ENCODE peak calls at places on chromosomes 7 and 10, in ten cellular contexts. P is endodermal cell, Q is hepatocyte, G is psoas muscle, T is cardiac muscle cell, M is heart right ventricle, O is Panc1, Y is transverse colon, N is uterus, V is body of pancreas. E is an unnamed sample. For H3K4me1 and H3K9me3, the result is how much of the 10 kb centered on the place peaks cover.

GRCh38 chr10:71766717-71767419 is 6.5 kb downstream of the VSIR start:
- DNase-seq in Q (peak), G (peak), M (peak), Y (peak), O (peak), N (peak), T (no peak), V (peak), P (no peak), E (no peak)

GRCh38 chr7:106367018-106367420 is 82.2 kb upstream of the NAMPT start:
- DNase-seq in Q (no peak), P (peak), V (no peak), T (peak), Y (no peak), G (no peak), M (no peak), O (no peak), N (no peak), E (no peak)

GRCh38 chr10:125840406-125840805 is 17.1 kb downstream of the BCCIP start:
- DNase-seq in M (no peak), Q (no peak), T (no peak), P (no peak), O (no peak), Y (no peak), V (no peak), G (no peak), N (no peak), E (no peak)

GRCh38 chr10:119370972-119371703 is 163.8 kb downstream of the GRK5 start:
- DNase-seq in M (peak), P (no peak), T (no peak), Q (no peak), Y (no peak), O (no peak), G (peak), N (peak), V (no peak), E (no peak)

GRCh38 chr7:27392477-27392876 is 149.9 kb downstream of the EVX1 start:
- DNase-seq in Q (no peak), N (no peak), V (no peak), P (no peak), G (no peak), O (no peak), Y (no peak), T (no peak), M (no peak), E (no peak)

GRCh38 chr10:102674566-102674965 is 30.3 kb downstream of the TRIM8 start:
- DNase-seq in T (no peak), Q (no peak), G (no peak), N (no peak), V (no peak), M (no peak), Y (no peak), O (no peak), P (no peak), E (no peak)

GRCh38 chr10:105971460-105971859 is 1193.0 kb downstream of the SORCS1 start:
- DNase-seq in Y (no peak), T (no peak), O (no peak), M (no peak), V (no peak), P (no peak), N (no peak), Q (no peak), G (no peak), E (no peak)

GRCh38 chr10:42744134-42744701 is 38.4 kb upstream of the BMS1 start:
- DNase-seq in Y (no peak), T (no peak), G (no peak), O (no peak), V (no peak), P (no peak), M (no peak), N (no peak), Q (no peak), E (no peak)

GRCh38 chr10:30063098-30063497 is 3.7 kb upstream of the JCAD start:
- DNase-seq in Y (no peak), T (no peak), O (no peak), G (no peak), V (no peak), M (no peak), P (no peak), N (no peak), Q (no peak), E (no peak)

DNA sequence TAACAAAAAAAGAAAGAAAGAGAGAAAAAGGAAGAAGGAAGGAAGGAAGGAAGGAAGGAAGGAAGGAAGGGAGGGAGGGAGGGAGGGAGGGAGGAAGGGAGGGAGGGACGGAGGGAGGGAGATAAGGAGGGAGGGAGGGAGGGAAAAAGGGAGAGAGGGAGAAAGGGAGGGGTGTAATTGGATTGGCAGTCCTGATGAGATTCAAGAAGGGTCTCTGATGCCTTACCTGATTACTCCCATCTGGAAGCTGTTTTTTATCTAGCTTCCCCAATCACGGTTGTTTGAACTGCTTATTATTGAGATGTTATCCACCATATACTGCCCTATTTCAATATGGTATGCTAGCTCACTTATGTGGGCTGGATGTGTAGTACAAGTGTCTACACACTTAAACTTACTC is 27.3 kb downstream of the GNG11 start:
- DNase-seq in Q (no peak), P (no peak), N (no peak), V (no peak), M (no peak), Y (no peak), O (no peak), T (no peak), G (no peak), E (no peak)
- H3K4me1 ChIP-seq in Q (under half), P (under half), N (under half), V (under half), M (under half), Y (under half), O (under half), T (under half), G (under half), E (under half)

GRCh38 chr10:78211476-78212110 is 177.9 kb downstream of the RPS24 start:
- DNase-seq in T (peak), P (peak), M (no peak), Y (no peak), N (no peak), Q (peak), G (no peak), O (peak), V (peak), E (no peak)
- TF ChIP-seq CTCF in T (peak), P (peak), M (peak), Y (peak), N (peak), Q (peak), G (peak), O (no peak), V (peak), E (no peak)

DNA sequence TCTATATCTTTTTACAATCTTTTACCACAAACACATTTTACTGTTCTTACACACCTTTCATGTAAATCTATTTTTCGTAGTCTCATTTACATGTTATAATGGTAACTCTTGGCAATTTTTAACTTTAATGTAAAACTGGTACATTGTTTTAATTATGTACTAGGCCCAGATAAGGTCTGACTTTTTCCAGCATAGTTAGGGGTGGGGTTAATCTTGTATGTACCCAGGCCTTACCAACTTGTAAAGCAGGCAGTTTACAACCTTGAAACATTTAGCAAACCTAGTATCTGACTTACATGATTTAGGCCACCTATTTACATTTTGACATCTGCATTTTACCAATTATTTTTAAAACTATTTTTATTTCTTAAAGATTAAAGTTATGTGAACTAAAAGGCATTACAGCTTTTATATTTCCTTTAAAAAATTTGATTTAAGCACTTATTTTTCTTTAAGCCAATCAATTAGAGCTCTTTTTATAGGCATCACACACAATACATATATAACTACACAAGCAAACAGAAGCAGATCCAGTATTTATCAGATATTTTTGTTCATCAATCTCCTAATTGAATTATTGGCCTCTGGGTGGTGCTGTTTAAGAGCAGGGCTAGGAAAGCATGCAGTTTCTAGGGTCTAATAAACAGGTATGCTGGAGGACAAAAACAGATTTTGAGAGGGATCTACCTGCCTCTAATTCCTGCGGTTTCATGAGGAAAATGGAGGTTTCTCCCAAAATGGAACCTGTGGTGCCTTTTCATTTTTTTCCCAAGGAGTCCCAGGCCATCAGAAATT is 19.7 kb upstream of the CROT start:
- DNase-seq in M (no peak), N (no peak), Y (no peak), T (no peak), V (no peak), P (no peak), Q (no peak), O (no peak), G (no peak), E (no peak)
- H3K9me3 ChIP-seq in M (half or more), N (under half), Y (under half), T (under half), V (under half), P (half or more), Q (under half), O (under half), G (under half), E (under half)

GRCh38 chr10:112754001-112754411 is 196.0 kb upstream of the TCF7L2 start:
- DNase-seq in P (no peak), V (no peak), Y (no peak), G (no peak), Q (no peak), T (no peak), O (no peak), M (no peak), N (peak), E (no peak)
- H3K4me1 ChIP-seq in P (under half), V (under half), Y (under half), G (under half), Q (under half), T (under half), O (under half), M (under half), N (under half), E (under half)

GRCh38 chr7:129998446-129998845 is 45.7 kb upstream of the UBE2H start:
- DNase-seq in N (no peak), Q (no peak), P (no peak), O (no peak), M (no peak), T (no peak), G (no peak), V (no peak), Y (no peak), E (no peak)

GRCh38 chr7:129993275-129993674 is 40.5 kb upstream of the UBE2H start:
- DNase-seq in P (no peak), Y (no peak), T (no peak), V (no peak), Q (peak), N (no peak), O (no peak), M (no peak), G (no peak), E (no peak)

GRCh38 chr7:129997285-129997684 is 44.5 kb upstream of the UBE2H start:
- DNase-seq in Q (no peak), P (no peak), M (no peak), Y (no peak), N (no peak), G (no peak), V (no peak), O (no peak), T (no peak), E (no peak)
- TF ChIP-seq CTCF in Q (no peak), P (no peak), M (no peak), Y (no peak), N (no peak), G (no peak), V (no peak), O (no peak), T (no peak), E (no peak)

DNA sequence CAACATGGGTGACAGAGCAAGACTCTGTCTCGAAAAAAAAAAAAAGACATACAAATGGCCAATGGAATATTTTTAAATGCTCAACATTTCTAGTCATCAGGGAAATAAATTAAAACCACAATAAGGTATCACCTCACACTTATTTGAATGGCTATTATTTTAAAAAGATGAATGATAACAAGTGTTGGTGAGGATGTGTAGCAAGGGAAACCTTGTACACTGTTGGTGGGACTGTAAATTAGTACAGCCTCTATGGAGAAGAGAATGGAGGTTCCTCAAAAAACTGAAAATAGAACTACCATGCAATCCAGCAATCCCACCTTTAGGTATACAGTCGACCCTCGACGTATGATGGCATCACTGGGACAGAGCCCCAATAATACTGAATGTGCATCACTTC is 65.4 kb upstream of the DIP2C start:
- DNase-seq in O (no peak), M (no peak), P (no peak), Y (no peak), Q (no peak), T (no peak), V (no peak), N (no peak), G (no peak), E (no peak)
- H3K9me3 ChIP-seq in O (under half), M (under half), P (under half), Y (under half), Q (under half), T (under half), V (under half), N (under half), G (under half), E (under half)

DNA sequence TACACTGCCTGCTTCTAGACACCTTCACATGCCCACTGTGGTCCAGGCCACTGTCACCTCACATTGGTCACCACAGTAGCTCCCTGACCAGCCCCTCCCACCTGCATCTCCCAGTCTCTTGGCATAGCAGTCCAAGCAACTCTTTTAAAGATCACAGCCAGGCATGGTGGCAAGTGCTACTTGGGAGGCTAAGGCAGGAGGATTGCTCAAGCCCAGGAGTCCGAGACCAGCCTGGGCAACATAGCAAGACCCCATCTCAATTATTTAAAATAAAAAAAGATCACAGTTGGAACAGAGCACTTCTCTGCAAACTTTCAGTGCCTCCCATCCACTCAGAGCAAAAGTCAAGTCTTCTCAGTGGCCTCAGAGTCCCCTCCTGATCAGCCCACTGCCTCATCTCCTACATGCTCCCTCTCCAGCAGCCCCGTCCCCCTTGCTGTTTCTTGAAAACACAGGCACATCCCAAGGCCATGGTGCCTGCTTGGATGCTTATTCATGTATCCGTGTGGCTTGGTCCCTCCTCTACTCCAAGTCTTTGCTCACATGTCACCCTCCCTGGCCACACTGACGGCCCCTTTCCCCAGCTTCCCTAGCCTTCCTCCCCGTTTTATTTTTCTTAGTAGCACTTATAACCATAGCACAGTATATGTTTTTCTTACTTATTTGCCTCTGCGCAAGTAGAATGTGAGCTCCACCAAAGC is 19.3 kb downstream of the TSPAN15 start:
- DNase-seq in G (no peak), V (no peak), Y (no peak), T (no peak), N (no peak), M (no peak), O (no peak), Q (no peak), P (no peak), E (no peak)
- H3K4me1 ChIP-seq in G (half or more), V (under half), Y (under half), T (half or more), N (under half), M (under half), O (half or more), Q (under half), P (under half), E (under half)

DNA sequence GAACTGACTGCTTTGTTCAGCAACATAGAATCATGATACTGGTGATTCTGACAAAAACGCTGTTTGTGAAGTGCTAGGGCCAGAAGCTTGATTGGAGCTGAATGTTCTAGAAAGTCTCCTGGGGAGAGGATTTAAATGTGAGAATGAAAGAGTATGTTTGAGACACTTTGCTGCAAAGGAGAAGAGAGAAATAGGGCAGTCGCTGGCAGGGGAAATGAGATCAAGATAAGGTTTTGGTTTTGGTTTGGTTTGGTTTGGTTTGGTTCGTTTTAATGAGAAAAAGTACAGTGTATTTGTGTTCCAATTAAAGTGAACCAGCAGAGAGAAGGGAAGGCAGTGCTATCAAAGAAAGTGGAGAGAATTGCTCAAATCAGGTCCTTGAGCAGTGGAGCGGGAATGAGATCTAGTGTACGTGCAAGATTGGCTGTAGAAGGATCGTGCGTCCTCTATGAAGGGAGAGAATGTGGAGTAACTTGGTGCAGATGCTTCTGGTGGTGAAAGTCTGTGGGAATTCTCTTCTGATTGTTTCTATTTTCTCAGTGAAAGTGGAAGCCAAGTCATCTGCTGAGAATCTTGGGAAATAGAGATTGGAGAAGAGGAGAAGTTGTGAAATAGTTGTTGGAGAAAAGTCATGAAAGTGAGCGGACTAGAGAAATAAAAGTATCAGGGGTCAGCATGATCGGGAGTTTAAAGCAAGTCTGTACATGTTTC is 270.5 kb downstream of the CCDC3 start:
- DNase-seq in T (no peak), Y (no peak), P (no peak), Q (no peak), N (peak), O (no peak), G (no peak), M (no peak), V (no peak), E (no peak)
- TF ChIP-seq CTCF in T (no peak), Y (no peak), P (no peak), Q (no peak), N (no peak), O (no peak), G (no peak), M (no peak), V (no peak), E (no peak)